ENCODE peak calls at places on chromosomes 13 and 19, in five cellular contexts. W is T-helper 1 cell; A is activated T-helper 9 cell treated with anti-CD3 and anti-CD28 coated beads, Interleukin-2, amount 50 U/mL, for 16 hours; I is non-pigmented ciliary epithelial cell; O is right atrium auricular region. D is an unnamed sample.

GRCh38 chr13:26344980-26345379 is 91.1 kb downstream of the CDK8 start:
- DNase-seq in W (no peak), O (no peak), I (no peak), A (no peak), D (no peak)

GRCh38 chr19:7540761-7541480 is 5.4 kb downstream of the PNPLA6 start:
- DNase-seq in W (no peak), A (no peak), I (no peak), O (no peak), D (peak)

GRCh38 chr13:35984776-35985453 is 146.3 kb downstream of the DCLK1 start:
- DNase-seq in A (no peak), W (no peak), O (no peak), I (no peak), D (no peak)

GRCh38 chr19:3336680-3337523 is 29.5 kb upstream of the NFIC start:
- DNase-seq in O (peak), A (no peak), I (no peak), W (no peak), D (no peak)

GRCh38 chr13:41148421-41149283 is 16.1 kb upstream of the KBTBD6 start:
- DNase-seq in O (no peak), A (no peak), W (no peak), I (no peak), D (no peak)

GRCh38 chr13:105370011-105370645 is 1165.3 kb downstream of the EFNB2 start:
- DNase-seq in W (no peak), O (no peak), I (no peak), A (no peak), D (no peak)

GRCh38 chr19:55145241-55145640 is 3.8 kb downstream of the TNNT1 start:
- DNase-seq in A (no peak), O (no peak), W (no peak), I (no peak), D (no peak)

GRCh38 chr13:30418075-30418715 is 4.1 kb upstream of the UBE2L5 start:
- DNase-seq in O (no peak), W (no peak), I (no peak), A (no peak), D (no peak)

GRCh38 chr19:48950159-48950558 is 4.5 kb upstream of the BAX start:
- DNase-seq in I (no peak), A (no peak), W (no peak), O (no peak), D (no peak)

GRCh38 chr19:1654178-1654792 is 1.9 kb upstream of the TCF3 start:
- DNase-seq in O (no peak), W (no peak), A (no peak), I (no peak), D (no peak)

GRCh38 chr13:113220141-113220598 is 10.8 kb downstream of the CUL4A start:
- DNase-seq in W (no peak), A (no peak), I (no peak), O (no peak), D (no peak)

GRCh38 chr13:29454931-29455481 is 140.5 kb downstream of the SLC7A1 start:
- DNase-seq in A (no peak), W (no peak), I (no peak), O (no peak), D (peak)

GRCh38 chr19:43414554-43414953 is at the start of gene TEX101:
- DNase-seq in I (no peak), W (no peak), A (no peak), O (no peak), D (no peak)

GRCh38 chr13:71320452-71320851 is 546.6 kb downstream of the DACH1 start:
- DNase-seq in W (no peak), A (no peak), O (no peak), I (no peak), D (peak)

GRCh38 chr13:59488436-59488835 is 675.3 kb downstream of the DIAPH3 start:
- DNase-seq in W (no peak), I (no peak), O (no peak), A (no peak), D (no peak)

GRCh38 chr13:95530178-95530577 is 22.3 kb upstream of the CLDN10 start:
- DNase-seq in A (no peak), I (no peak), W (no peak), O (no peak), D (peak)

GRCh38 chr13:48493076-48493765 is 39.7 kb downstream of the RCBTB2 start:
- DNase-seq in W (no peak), O (no peak), A (no peak), I (no peak), D (no peak)

GRCh38 chr13:32150239-32150638 is 118.7 kb downstream of the FRY start:
- DNase-seq in W (no peak), O (peak), I (no peak), A (no peak), D (no peak)